ENCODE peak calls at places on chromosomes 6 and 20, in four cellular contexts. K, N, L and H are unnamed samples.

GRCh38 chr6:95318137-95318536 is 259.2 kb upstream of the MANEA start:
- DNase-seq in K (no peak), N (no peak), L (no peak), H (no peak)

GRCh38 chr6:29925341-29926080 is 16.8 kb upstream of the HLA-A start:
- DNase-seq in K (no peak), N (no peak), L (no peak), H (no peak)

GRCh38 chr20:45032781-45033180 is 66.5 kb downstream of the STK4 start:
- DNase-seq in K (no peak), N (no peak), L (no peak), H (no peak)

GRCh38 chr20:25090492-25091429 is 8.8 kb upstream of the VSX1 start:
- DNase-seq in K (peak; percentile 17), N (peak; percentile 50), L (no peak), H (no peak)

GRCh38 chr6:56541736-56542366 is 100.8 kb downstream of the DST start:
- DNase-seq in K (no peak), N (no peak), L (no peak), H (no peak)

GRCh38 chr20:25057234-25058050 is 497 bp downstream of the ACSS1 start:
- DNase-seq in K (no peak), N (peak; percentile 85), L (peak; percentile 86), H (no peak)

GRCh38 chr20:51914758-51915157 is 112.4 kb upstream of the SALL4 start:
- DNase-seq in K (no peak), N (no peak), L (no peak), H (no peak)

GRCh38 chr20:10347066-10347465 is 87.0 kb downstream of the MKKS start:
- DNase-seq in K (no peak), N (no peak), L (no peak), H (no peak)

GRCh38 chr6:72130327-72130726 is 244.0 kb downstream of the RIMS1 start:
- DNase-seq in K (no peak), N (no peak), L (no peak), H (no peak)

GRCh38 chr6:50120300-50120699 is 70.6 kb upstream of the DEFB112 start:
- DNase-seq in K (no peak), N (no peak), L (no peak), H (no peak)

GRCh38 chr6:39266782-39267355 is 37.6 kb upstream of the KCNK5 start:
- DNase-seq in K (no peak), N (no peak), L (no peak), H (no peak)

GRCh38 chr20:19820520-19821211 is 62.6 kb downstream of the RIN2 start:
- DNase-seq in K (no peak), N (no peak), L (no peak), H (no peak)

GRCh38 chr6:22027226-22027725 is 269.6 kb downstream of the PRL start:
- DNase-seq in K (no peak), N (no peak), L (no peak), H (no peak)

GRCh38 chr6:141451508-141452353 is 681.0 kb upstream of the GJE1 start:
- DNase-seq in K (no peak), N (no peak), L (no peak), H (no peak)

GRCh38 chr6:128696651-128697391 is 176.4 kb upstream of the PTPRK start:
- DNase-seq in K (no peak), N (no peak), L (no peak), H (no peak)

GRCh38 chr6:47034919-47035318 is 7.2 kb downstream of the ADGRF1 start:
- DNase-seq in K (no peak), N (no peak), L (peak; percentile 28), H (no peak)

GRCh38 chr20:58714923-58715708 is 22.5 kb downstream of the NPEPL1 start:
- DNase-seq in K (no peak), N (peak; percentile 29), L (peak; percentile 18), H (peak; percentile 52)

GRCh38 chr20:4817230-4817671 is 95.5 kb downstream of the PRND start:
- DNase-seq in K (no peak), N (no peak), L (no peak), H (no peak)

GRCh38 chr20:58698741-58699141 is 6.1 kb downstream of the NPEPL1 start:
- DNase-seq in K (no peak), N (peak; percentile 76), L (no peak), H (no peak)

GRCh38 chr6:125588268-125588667 is 161.2 kb upstream of the HEY2 start:
- DNase-seq in K (no peak), N (no peak), L (peak; percentile 32), H (no peak)

GRCh38 chr6:28225056-28225834 is at the start of gene ZSCAN9:
- DNase-seq in K (peak; percentile 44), N (peak; percentile 93), L (peak; percentile 92), H (peak; percentile 84)

GRCh38 chr20:12203981-12204380 is 286.3 kb downstream of the BTBD3 start:
- DNase-seq in K (no peak), N (no peak), L (no peak), H (no peak)

GRCh38 chr20:32455171-32455900 is 97.2 kb downstream of the ASXL1 start:
- DNase-seq in K (no peak), N (peak; percentile 41), L (peak; percentile 24), H (no peak)

GRCh38 chr6:158911746-158912158 is 88.2 kb downstream of the RSPH3 start:
- DNase-seq in K (no peak), N (no peak), L (no peak), H (no peak)

GRCh38 chr20:61184194-61184593 is 67.9 kb upstream of the CDH4 start:
- DNase-seq in K (no peak), N (no peak), L (no peak), H (no peak)

GRCh38 chr6:150881911-150882481 is 16.5 kb downstream of the MTHFD1L start:
- DNase-seq in K (no peak), N (no peak), L (peak; percentile 64), H (peak; percentile 93)

GRCh38 chr20:53036992-53037391 is 64.8 kb downstream of the TSHZ2 start:
- DNase-seq in K (no peak), N (no peak), L (no peak), H (no peak)

GRCh38 chr20:32037929-32038328 is 14.1 kb upstream of the HCK start:
- DNase-seq in K (no peak), N (no peak), L (no peak), H (no peak)

GRCh38 chr20:53866787-53867740 is 203.3 kb downstream of the BCAS1 start:
- DNase-seq in K (no peak), N (no peak), L (no peak), H (no peak)

GRCh38 chr6:156390621-156391378 is 386.4 kb upstream of the ARID1B start:
- DNase-seq in K (no peak), N (no peak), L (no peak), H (no peak)

GRCh38 chr20:13061381-13061780 is 52.6 kb downstream of the SPTLC3 start:
- DNase-seq in K (no peak), N (no peak), L (no peak), H (no peak)

GRCh38 chr6:158737082-158737709 is 82.0 kb downstream of the EZR start:
- DNase-seq in K (no peak), N (no peak), L (no peak), H (no peak)

GRCh38 chr6:658244-658643 is 1.3 kb upstream of the HUS1B start:
- DNase-seq in K (no peak), N (no peak), L (no peak), H (no peak)

GRCh38 chr6:31734703-31735500 is 1.4 kb downstream of the CLIC1 start:
- DNase-seq in K (peak; percentile 53), N (no peak), L (peak; percentile 60), H (peak; percentile 75)

GRCh38 chr20:24696396-24696795 is 227.0 kb downstream of the SYNDIG1 start:
- DNase-seq in K (no peak), N (no peak), L (no peak), H (peak; percentile 52)

GRCh38 chr6:29744621-29745020 is 21.4 kb downstream of the HLA-F start:
- DNase-seq in K (no peak), N (no peak), L (no peak), H (no peak)

DNA sequence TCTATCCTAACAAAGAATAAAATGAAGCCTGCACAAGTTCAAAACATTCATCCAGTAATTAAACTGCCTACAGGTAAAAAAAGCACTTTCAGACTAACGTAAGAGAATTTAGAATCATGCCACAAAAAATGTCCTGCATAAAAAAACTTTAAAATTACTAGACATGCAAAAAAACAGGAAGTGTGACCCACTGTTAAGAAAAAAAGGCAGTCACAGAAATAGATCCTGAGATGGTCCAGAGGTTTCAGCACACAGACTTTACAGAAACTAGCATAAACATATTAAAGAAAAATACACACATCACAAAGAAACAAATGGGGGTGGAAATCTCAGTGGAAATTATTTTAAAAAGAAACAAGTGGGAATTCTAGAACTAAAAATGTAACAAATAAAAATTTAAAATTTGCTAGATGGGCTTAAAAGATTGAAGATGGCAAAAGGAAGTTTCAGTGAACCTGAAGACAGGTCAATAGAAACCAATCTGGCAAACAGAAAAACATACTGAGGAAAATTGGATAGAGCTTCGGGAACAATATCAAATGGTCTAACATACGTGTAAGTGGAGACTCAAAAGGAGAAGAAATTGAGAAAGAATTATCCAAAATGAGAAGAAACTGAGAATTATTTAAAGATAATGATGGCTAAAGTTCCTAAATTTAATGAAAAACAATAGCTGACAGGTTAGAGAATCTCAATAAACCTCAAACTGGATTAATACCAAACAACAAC is 3.4 kb upstream of the ZNF133 start:
- DNase-seq in K (no peak), N (no peak), L (no peak), H (no peak)
- H3K27me3 ChIP-seq in K (no peaks in the 10 kb centered on the region), N (peaks cover 1% of the 10 kb centered on the region), L (peaks cover 18% of the 10 kb centered on the region), H (no peaks in the 10 kb centered on the region)

GRCh38 chr6:111782887-111783286 is 90.4 kb downstream of the FYN start:
- DNase-seq in K (no peak), N (no peak), L (no peak), H (no peak)
- H3K4me1 ChIP-seq in K (peaks cover 6% of the 10 kb centered on the region), N (peaks cover 11% of the 10 kb centered on the region), L (peaks cover 24% of the 10 kb centered on the region), H (peaks cover 53% of the 10 kb centered on the region)

DNA sequence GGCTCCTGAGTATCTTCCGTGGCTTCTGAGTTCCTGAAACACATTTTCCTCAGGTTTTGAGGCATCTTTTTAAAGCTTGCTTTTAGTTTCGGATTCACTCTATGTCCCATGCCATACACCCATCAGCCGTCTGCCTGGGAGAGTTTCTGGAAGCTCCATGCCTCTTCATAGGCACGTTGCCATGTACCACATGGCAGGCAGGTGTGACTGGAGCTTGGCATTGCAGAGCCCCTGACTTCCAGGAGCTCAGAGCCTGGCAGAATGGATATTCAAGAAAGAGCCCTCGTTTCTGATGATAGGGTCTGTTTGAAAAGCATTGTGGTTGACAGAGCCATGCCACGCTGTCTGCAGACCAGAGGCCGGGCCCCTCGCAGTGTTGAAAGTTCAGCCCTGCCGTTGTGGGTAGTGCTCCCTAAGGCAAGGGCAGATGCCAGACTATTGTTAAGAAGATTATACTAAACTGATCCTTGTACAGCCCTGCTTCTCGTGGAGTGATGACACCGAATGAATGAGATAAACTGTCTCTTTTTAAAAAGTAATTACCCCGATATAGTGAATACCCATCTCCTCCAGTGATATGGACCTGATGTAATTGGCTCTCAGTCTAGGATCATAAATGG is 100.0 kb downstream of the RPP40 start:
- DNase-seq in K (no peak), N (no peak), L (no peak), H (no peak)
- H3K27me3 ChIP-seq in K (no peaks in the 10 kb centered on the region), N (no peaks in the 10 kb centered on the region), L (no peaks in the 10 kb centered on the region), H (no peaks in the 10 kb centered on the region)

GRCh38 chr20:49594143-49594928 is 26.4 kb upstream of the PTGIS start:
- DNase-seq in K (no peak), N (peak; percentile 87), L (peak; percentile 80), H (peak; percentile 91)
- H3K4me1 ChIP-seq in K (peaks cover 46% of the 10 kb centered on the region), N (no peaks in the 10 kb centered on the region), L (peaks cover 5% of the 10 kb centered on the region), H (peaks cover 43% of the 10 kb centered on the region)